ENCODE peak calls at places on chromosomes 6 and 20, in seven cellular contexts. H is CD4-positive, alpha-beta T cell; M is choroid plexus epithelial cell; Z is AG04450; R is GM20000; C is heart left ventricle; Q is GM13977. T is an unnamed sample.

GRCh38 chr6:108841377-108841855 is 6.8 kb upstream of the ARMC2 start:
- DNase-seq in R (no peak), C (no peak), M (no peak), Q (no peak), Z (no peak), H (no peak), T (peak)

GRCh38 chr6:4565301-4566250 is 210.6 kb upstream of the CDYL start:
- DNase-seq in R (no peak), Z (no peak), H (no peak), Q (no peak), C (no peak), M (no peak), T (no peak)

GRCh38 chr20:20843982-20844381 is 131.5 kb upstream of the RALGAPA2 start:
- DNase-seq in Q (no peak), H (no peak), M (no peak), R (no peak), Z (no peak), C (no peak), T (no peak)

GRCh38 chr20:31785089-31785488 is 34.1 kb upstream of the MYLK2 start:
- DNase-seq in C (no peak), H (no peak), Z (no peak), R (no peak), Q (no peak), M (no peak), T (no peak)

GRCh38 chr6:75201901-75202672 is 3.8 kb downstream of the COL12A1 start:
- DNase-seq in R (peak), M (peak), Z (no peak), Q (peak), H (no peak), C (peak), T (no peak)

GRCh38 chr20:43973671-43974450 is 59.2 kb downstream of the TOX2 start:
- DNase-seq in Q (no peak), C (no peak), Z (no peak), M (no peak), H (no peak), R (no peak), T (no peak)

GRCh38 chr6:20564269-20564668 is 30.0 kb downstream of the CDKAL1 start:
- DNase-seq in M (peak), Z (no peak), Q (peak), C (no peak), H (no peak), R (peak), T (no peak)

GRCh38 chr6:50853924-50854323 is 35.3 kb downstream of the TFAP2B start:
- DNase-seq in C (no peak), Z (no peak), R (no peak), H (no peak), Q (no peak), M (no peak), T (no peak)

GRCh38 chr6:137933696-137934095 is 66.6 kb downstream of the TNFAIP3 start:
- DNase-seq in C (peak), R (no peak), H (no peak), Q (no peak), M (peak), Z (peak), T (no peak)

GRCh38 chr20:9068896-9069663 is at the start of gene PLCB4:
- DNase-seq in H (no peak), Q (no peak), R (no peak), M (peak), C (peak), Z (no peak), T (no peak)

GRCh38 chr20:44583179-44583578 is 800 bp downstream of the PKIG start:
- DNase-seq in Z (no peak), M (no peak), C (no peak), Q (no peak), H (no peak), R (no peak), T (no peak)

GRCh38 chr6:1970151-1970561 is 275.2 kb downstream of the GMDS start:
- DNase-seq in R (no peak), C (no peak), Q (no peak), M (peak), Z (no peak), H (no peak), T (no peak)

GRCh38 chr20:58818585-58819285 is 32.0 kb downstream of the GNAS-AS1 start:
- DNase-seq in M (peak), R (no peak), C (no peak), Z (peak), H (no peak), Q (no peak), T (no peak)

GRCh38 chr6:17431581-17431980 is 38.2 kb downstream of the CAP2 start:
- DNase-seq in M (peak), Z (peak), C (no peak), H (no peak), R (no peak), Q (no peak), T (no peak)

DNA sequence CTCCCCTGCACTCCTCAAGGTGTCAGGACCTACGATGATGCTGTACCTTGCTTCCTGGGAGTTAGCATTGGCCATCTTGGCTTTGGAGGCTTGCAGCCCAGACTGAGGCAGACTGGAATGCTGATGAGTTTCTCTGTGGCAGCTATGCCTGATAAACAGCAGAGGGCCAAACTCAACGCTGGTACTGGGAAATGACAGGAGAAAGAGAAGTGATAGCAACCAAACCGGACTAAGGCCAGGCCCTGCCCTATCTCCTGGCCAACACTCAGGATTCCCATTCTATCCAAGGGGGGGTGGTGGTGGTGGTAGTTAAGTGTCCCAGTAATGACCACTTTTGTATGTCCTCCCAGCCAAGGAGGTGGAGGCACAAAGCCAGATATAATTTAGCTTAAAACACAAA is 90.0 kb upstream of the DTNBP1 start:
- DNase-seq in M (no peak), R (no peak), H (no peak), Q (no peak), Z (no peak), C (no peak), T (no peak)
- TF ChIP-seq CTCF in M (peak), R (no peak), H (no peak), Q (no peak), Z (no peak), C (no peak), T (no peak)

DNA sequence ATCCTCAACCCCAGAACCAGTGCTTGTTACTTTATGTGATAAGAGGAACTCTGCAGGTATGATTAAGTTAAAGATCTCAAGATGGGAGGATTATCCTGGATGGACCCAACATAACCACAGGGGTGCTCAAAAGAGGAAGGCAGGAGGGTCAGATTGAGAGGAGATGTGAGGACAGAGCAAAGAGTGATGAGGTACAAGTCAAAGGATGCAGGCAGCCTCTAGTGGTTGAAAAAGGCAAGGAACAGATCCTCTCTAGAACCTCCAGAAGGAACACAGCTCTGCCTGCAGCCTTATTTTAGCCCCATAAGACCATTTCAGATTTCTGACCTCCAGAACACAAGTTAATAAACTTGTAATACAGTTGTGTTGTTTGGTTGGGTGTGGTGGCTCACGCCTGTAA is 41.2 kb downstream of the PDSS2 start:
- DNase-seq in Z (no peak), H (no peak), R (peak), C (no peak), Q (peak), M (peak), T (no peak)
- TF ChIP-seq CTCF in Z (peak), H (no peak), R (peak), C (no peak), Q (peak), M (peak), T (peak)

DNA sequence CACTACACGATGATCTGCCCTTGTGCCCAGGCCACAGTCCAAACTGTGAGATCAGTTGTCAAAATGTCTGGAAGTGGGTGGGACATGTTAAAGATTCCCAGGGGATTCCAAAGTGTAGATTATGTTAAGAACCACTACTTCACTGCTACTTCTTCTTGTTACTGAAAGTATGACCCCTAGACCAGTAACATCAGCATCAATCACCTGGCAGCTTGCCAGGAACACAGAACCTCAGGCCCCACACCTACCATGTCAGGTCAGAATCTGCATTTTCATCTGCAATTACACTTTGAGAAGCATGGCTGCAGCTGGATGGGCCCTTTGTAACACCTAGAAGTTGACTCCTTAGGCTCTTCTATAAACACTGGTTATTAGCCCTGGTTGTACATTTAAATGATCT is 36.1 kb downstream of the RFPL4B start:
- DNase-seq in M (no peak), Z (no peak), Q (no peak), R (no peak), H (no peak), C (no peak), T (no peak)
- TF ChIP-seq CTCF in M (no peak), Z (no peak), Q (no peak), R (no peak), H (no peak), C (no peak), T (no peak)

GRCh38 chr6:28988536-28989415 is 16.3 kb downstream of the ZNF311 start:
- DNase-seq in M (peak), Z (no peak), H (peak), Q (no peak), C (peak), R (peak), T (peak)
- TF ChIP-seq CTCF in M (peak), Z (peak), H (peak), Q (peak), C (peak), R (peak), T (peak)

GRCh38 chr6:37539706-37540352 is 40.1 kb upstream of the CCDC167 start:
- DNase-seq in H (no peak), R (no peak), Q (no peak), M (no peak), Z (no peak), C (no peak), T (no peak)

GRCh38 chr6:37538107-37538506 is 38.4 kb upstream of the CCDC167 start:
- DNase-seq in M (no peak), R (peak), Q (peak), H (no peak), C (no peak), Z (no peak), T (no peak)

GRCh38 chr6:37532122-37532521 is 32.4 kb upstream of the CCDC167 start:
- DNase-seq in Z (no peak), C (no peak), H (no peak), Q (no peak), M (no peak), R (no peak), T (no peak)

GRCh38 chr6:37536462-37537225 is 37.0 kb upstream of the CCDC167 start:
- DNase-seq in R (no peak), M (no peak), C (no peak), Z (no peak), H (no peak), Q (no peak), T (no peak)

DNA sequence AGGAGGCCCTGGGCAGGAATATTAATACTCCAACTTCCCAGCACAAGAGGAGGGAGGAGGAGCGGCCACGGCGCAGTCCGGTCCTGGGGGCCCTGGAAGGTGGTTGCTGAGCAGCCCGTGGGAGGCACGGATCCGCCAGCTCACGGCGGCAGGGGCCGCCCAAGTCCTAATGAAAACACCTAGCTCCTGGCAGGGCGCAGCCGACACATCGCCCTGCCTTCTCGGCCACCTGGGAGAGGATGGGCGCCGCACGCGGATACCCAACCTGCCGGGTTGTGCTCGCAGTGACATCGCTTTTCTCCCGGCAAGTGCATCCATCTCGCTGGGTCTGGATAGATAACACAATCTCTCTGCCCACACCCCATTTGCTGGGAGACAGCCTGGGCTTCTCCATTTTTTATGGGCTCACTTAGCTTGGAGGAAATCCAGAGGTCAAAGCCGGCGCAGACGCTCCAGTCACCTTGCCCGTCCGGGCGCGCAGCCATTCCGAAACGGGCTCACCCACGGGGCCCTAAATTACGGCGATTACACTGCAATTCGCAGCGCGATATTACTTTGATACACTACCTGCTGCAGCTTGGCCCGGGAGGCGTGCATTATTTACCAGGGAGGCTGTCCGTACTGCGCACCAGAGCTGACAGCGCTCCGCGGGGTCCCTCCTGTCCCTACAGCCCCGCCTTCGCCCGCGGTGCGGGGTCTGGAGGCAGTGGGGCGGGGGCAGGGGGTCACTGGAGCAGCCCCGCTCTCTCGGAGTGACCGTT is 36.2 kb upstream of the CCDC167 start:
- DNase-seq in M (no peak), R (peak), Z (no peak), H (no peak), Q (peak), C (no peak), T (no peak)
- TF ChIP-seq CTCF in M (no peak), R (peak), Z (no peak), H (no peak), Q (peak), C (no peak), T (no peak)

DNA sequence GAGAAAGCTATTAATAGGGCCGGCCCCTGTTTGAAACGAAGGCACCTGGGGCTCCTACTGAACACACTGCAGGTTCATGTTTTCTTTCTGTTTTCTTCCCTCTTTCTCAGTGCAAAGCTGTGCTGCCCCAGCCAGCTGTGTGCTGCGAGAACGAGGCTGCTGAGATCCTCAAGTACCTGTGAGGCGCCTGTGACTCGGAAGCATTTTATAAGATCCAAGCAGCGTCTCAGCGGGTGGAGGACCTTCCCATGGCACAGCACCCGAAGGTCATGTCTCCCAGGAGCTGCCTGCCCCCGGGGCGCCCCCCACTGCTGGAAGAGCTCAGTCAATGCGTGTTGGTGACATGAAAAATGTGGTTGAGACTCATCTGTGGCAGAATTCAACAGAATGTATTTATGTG is 66.3 kb downstream of the SMOC2 start:
- DNase-seq in Q (no peak), M (no peak), H (no peak), Z (no peak), C (no peak), R (no peak), T (no peak)
- TF ChIP-seq CTCF in Q (no peak), M (no peak), H (no peak), Z (no peak), C (no peak), R (no peak), T (no peak)

DNA sequence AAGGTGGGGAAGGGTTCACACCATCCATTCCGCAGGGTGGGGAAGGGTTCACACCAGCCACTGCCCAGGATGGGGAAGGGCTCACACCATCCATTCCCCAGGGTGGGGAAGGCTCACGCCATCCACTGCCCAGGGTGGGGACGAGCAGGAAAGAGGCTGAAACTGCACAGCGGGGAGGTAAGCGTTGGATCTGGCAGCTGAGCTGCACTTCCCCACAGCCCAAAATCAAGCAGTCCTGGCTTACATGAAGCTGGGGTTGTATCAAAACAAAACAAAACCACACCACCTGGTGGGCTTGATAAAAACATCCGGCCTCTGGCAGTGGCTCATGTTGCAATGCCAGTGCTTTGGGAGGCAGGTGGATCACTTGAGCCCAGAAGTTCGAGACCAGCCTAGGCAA is 268.5 kb downstream of the TAF4 start:
- DNase-seq in Z (no peak), C (no peak), R (no peak), M (peak), H (no peak), Q (no peak), T (no peak)
- TF ChIP-seq CTCF in Z (no peak), C (no peak), R (no peak), M (no peak), H (no peak), Q (no peak), T (no peak)

DNA sequence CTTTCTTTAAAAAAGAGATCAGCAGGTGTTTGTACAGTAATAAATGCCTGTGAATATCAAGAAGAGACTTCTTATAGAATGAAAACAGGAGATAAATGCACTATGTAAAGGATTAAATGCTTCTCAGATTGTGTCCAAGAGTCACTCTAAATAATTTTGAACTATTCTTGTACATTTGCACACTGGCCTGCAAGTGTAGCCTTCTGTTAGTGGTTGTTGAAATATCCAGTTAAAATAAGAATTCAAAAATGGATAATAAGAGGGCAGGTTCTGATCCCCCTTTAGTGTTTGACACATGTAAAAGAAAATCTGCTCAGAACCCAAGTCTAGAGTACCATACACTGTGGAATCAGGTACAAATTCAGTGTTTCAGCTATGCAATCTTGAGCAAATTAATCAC is 91.9 kb downstream of the BCAS1 start:
- DNase-seq in Z (no peak), Q (no peak), R (no peak), M (no peak), H (no peak), C (no peak), T (no peak)
- TF ChIP-seq CTCF in Z (no peak), Q (no peak), R (no peak), M (no peak), H (no peak), C (no peak), T (no peak)

GRCh38 chr6:119285908-119286625 is 63.5 kb downstream of the MAN1A1 start:
- DNase-seq in R (no peak), H (no peak), Q (no peak), Z (no peak), M (no peak), C (no peak), T (no peak)

GRCh38 chr6:119283979-119284545 is 65.5 kb downstream of the MAN1A1 start:
- DNase-seq in Z (no peak), C (no peak), R (no peak), H (no peak), M (no peak), Q (no peak), T (no peak)

GRCh38 chr6:119280586-119281163 is 68.9 kb downstream of the MAN1A1 start:
- DNase-seq in Z (no peak), H (no peak), Q (no peak), C (no peak), R (no peak), M (peak), T (no peak)

GRCh38 chr6:119283214-119283613 is 66.3 kb downstream of the MAN1A1 start:
- DNase-seq in M (peak), Z (no peak), R (no peak), Q (no peak), H (no peak), C (no peak), T (no peak)

GRCh38 chr6:119284861-119285521 is 64.6 kb downstream of the MAN1A1 start:
- DNase-seq in Z (no peak), H (peak), Q (no peak), C (no peak), R (no peak), M (peak), T (no peak)
- TF ChIP-seq CTCF in Z (no peak), H (no peak), Q (peak), C (no peak), R (no peak), M (peak), T (peak)

T was measured in CD14-positive monocyte.